ENCODE peak calls at places on chromosomes 5 and 9, in five cellular contexts. One of them, this sample, is unnamed.

GRCh38 chr5:134142088-134142487 is 27.6 kb downstream of the TCF7 start:
- DNase-seq in tibial nerve: no peak
- DNase-seq in GM12892: no peak
- DNase-seq in adrenal gland: peak; percentile 20
- DNase-seq in sigmoid colon: peak; percentile 57
- DNase-seq in this sample: no peak

GRCh38 chr9:5851445-5851844 is 18.5 kb upstream of the ERMP1 start:
- DNase-seq in adrenal gland: peak; percentile 48
- DNase-seq in tibial nerve: no peak
- DNase-seq in sigmoid colon: no peak
- DNase-seq in GM12892: peak; percentile 34
- DNase-seq in this sample: no peak

GRCh38 chr5:177508837-177509236 is 789 bp downstream of the DOK3 start:
- DNase-seq in GM12892: no peak
- DNase-seq in sigmoid colon: no peak
- DNase-seq in adrenal gland: no peak
- DNase-seq in tibial nerve: no peak
- DNase-seq in this sample: no peak

GRCh38 chr9:90783552-90783951 is 18.1 kb upstream of the SYK start:
- DNase-seq in tibial nerve: no peak
- DNase-seq in GM12892: no peak
- DNase-seq in sigmoid colon: no peak
- DNase-seq in adrenal gland: no peak
- DNase-seq in this sample: no peak

GRCh38 chr9:19782005-19782404 is 6.8 kb downstream of the SLC24A2 start:
- DNase-seq in sigmoid colon: no peak
- DNase-seq in adrenal gland: no peak
- DNase-seq in tibial nerve: no peak
- DNase-seq in GM12892: no peak
- DNase-seq in this sample: no peak

GRCh38 chr5:60649288-60649917 is 50.6 kb downstream of the DEPDC1B start:
- DNase-seq in GM12892: no peak
- DNase-seq in sigmoid colon: no peak
- DNase-seq in tibial nerve: no peak
- DNase-seq in adrenal gland: no peak
- DNase-seq in this sample: no peak

GRCh38 chr9:71858812-71859211 is 52.2 kb downstream of the ABHD17B start:
- DNase-seq in sigmoid colon: no peak
- DNase-seq in GM12892: no peak
- DNase-seq in tibial nerve: no peak
- DNase-seq in adrenal gland: no peak
- DNase-seq in this sample: no peak

GRCh38 chr5:176994460-176995121 is 12.0 kb downstream of the UIMC1 start:
- DNase-seq in adrenal gland: peak; percentile 88
- DNase-seq in tibial nerve: no peak
- DNase-seq in GM12892: peak; percentile 17
- DNase-seq in sigmoid colon: no peak
- DNase-seq in this sample: no peak

GRCh38 chr9:126630458-126631237 is 16.9 kb downstream of the LMX1B start:
- DNase-seq in tibial nerve: no peak
- DNase-seq in sigmoid colon: no peak
- DNase-seq in adrenal gland: no peak
- DNase-seq in GM12892: no peak
- DNase-seq in this sample: no peak

GRCh38 chr9:385818-386398 is 171.2 kb downstream of the DOCK8 start:
- DNase-seq in sigmoid colon: peak; percentile 69
- DNase-seq in tibial nerve: no peak
- DNase-seq in GM12892: no peak
- DNase-seq in adrenal gland: peak; percentile 60
- DNase-seq in this sample: peak; percentile 55

GRCh38 chr5:18799482-18800128 is 1165.3 kb downstream of the TAF11L14 start:
- DNase-seq in adrenal gland: no peak
- DNase-seq in GM12892: no peak
- DNase-seq in sigmoid colon: no peak
- DNase-seq in tibial nerve: no peak
- DNase-seq in this sample: no peak

GRCh38 chr5:73233461-73234151 is 60.6 kb downstream of the TMEM174 start:
- DNase-seq in sigmoid colon: no peak
- DNase-seq in GM12892: no peak
- DNase-seq in tibial nerve: no peak
- DNase-seq in adrenal gland: no peak
- DNase-seq in this sample: no peak

GRCh38 chr9:15240927-15241326 is 66.1 kb downstream of the TTC39B start:
- DNase-seq in tibial nerve: no peak
- DNase-seq in GM12892: no peak
- DNase-seq in adrenal gland: no peak
- DNase-seq in sigmoid colon: no peak
- DNase-seq in this sample: no peak

GRCh38 chr5:58595952-58596351 is 13.1 kb downstream of the RAB3C start:
- DNase-seq in sigmoid colon: no peak
- DNase-seq in GM12892: no peak
- DNase-seq in adrenal gland: no peak
- DNase-seq in tibial nerve: no peak
- DNase-seq in this sample: no peak

GRCh38 chr9:133147412-133148271 is 16.1 kb downstream of the GBGT1 start:
- DNase-seq in tibial nerve: peak; percentile 70
- DNase-seq in GM12892: peak; percentile 69
- DNase-seq in adrenal gland: peak; percentile 89
- DNase-seq in sigmoid colon: peak; percentile 82
- DNase-seq in this sample: peak; percentile 80
- TF ChIP-seq POLR2A in tibial nerve: no peak
- TF ChIP-seq POLR2A in GM12892: no peak
- TF ChIP-seq POLR2A in adrenal gland: no peak
- TF ChIP-seq POLR2A in sigmoid colon: no peak
- TF ChIP-seq POLR2A in this sample: no peak

DNA sequence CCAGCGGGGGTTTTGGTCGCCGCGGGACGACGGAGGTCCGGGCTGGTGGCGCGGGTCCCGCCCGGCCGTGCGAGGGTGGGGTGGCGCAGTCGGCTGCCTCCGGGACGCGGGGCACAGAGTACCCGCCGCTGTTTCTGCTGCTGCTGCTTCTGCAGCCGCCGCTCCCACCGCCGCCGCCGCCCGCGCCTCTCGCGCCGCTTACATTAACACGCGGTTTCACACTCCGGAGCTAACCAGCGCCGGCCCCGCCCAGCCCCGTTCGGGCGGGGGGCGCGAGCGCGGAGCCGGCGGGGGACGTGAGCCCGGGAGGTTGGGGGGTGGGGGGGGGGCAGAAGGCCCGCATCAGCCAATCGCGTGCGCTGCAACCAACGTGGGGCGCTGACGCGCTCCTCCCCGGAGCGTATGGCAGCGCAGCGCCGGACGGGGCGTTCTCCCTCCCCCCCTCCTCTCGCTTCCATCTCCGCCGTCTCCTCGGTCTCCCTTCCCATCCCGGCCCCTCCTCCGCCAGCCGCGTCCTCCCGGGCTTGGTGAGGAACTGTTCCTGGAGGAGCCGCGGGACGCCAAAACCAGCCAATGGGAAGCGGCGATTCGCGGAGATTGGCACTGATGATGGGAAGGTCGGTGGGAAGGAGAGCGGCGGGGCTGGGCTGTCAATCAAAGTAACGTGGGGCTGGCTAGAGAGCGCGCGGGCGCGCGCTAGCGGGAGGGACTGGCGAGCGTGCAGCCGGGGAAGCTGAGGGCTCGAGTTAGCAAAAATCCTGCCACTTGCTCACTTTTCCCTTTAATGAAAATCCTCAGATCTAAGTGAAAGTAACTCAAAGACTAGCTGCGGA is at the start of gene TLE1:
- DNase-seq in tibial nerve: peak; percentile 97
- DNase-seq in GM12892: peak; percentile 36
- DNase-seq in sigmoid colon: peak; percentile 100
- DNase-seq in adrenal gland: peak; percentile 99
- DNase-seq in this sample: peak; percentile 100
- TF ChIP-seq POLR2A in tibial nerve: peak; percentile 88
- TF ChIP-seq POLR2A in GM12892: no peak
- TF ChIP-seq POLR2A in sigmoid colon: peak; percentile 66
- TF ChIP-seq POLR2A in adrenal gland: peak; percentile 73
- TF ChIP-seq POLR2A in this sample: peak; percentile 95

DNA sequence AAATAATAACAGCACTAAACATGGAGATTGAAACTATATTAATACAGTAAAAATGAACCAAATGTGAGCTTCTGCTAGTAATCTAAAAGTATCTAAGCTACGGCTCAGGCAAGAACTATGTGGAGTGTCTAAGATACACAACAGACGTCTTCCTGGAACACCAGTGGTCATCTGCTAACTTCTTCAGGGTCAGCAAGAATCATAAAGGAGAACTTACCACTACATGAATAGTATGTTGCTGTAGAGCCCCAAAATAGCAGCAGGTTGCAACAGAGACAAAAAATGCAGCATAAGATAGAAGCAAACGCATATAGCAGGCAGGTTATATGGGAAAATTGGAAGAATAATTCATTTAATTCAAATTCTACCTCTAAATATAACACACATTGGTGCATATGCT is 27.1 kb downstream of the DCTN4 start:
- DNase-seq in sigmoid colon: no peak
- DNase-seq in GM12892: no peak
- DNase-seq in adrenal gland: no peak
- DNase-seq in tibial nerve: no peak
- DNase-seq in this sample: no peak
- TF ChIP-seq POLR2A in sigmoid colon: no peak
- TF ChIP-seq POLR2A in GM12892: no peak
- TF ChIP-seq POLR2A in adrenal gland: no peak
- TF ChIP-seq POLR2A in tibial nerve: no peak
- TF ChIP-seq POLR2A in this sample: no peak

DNA sequence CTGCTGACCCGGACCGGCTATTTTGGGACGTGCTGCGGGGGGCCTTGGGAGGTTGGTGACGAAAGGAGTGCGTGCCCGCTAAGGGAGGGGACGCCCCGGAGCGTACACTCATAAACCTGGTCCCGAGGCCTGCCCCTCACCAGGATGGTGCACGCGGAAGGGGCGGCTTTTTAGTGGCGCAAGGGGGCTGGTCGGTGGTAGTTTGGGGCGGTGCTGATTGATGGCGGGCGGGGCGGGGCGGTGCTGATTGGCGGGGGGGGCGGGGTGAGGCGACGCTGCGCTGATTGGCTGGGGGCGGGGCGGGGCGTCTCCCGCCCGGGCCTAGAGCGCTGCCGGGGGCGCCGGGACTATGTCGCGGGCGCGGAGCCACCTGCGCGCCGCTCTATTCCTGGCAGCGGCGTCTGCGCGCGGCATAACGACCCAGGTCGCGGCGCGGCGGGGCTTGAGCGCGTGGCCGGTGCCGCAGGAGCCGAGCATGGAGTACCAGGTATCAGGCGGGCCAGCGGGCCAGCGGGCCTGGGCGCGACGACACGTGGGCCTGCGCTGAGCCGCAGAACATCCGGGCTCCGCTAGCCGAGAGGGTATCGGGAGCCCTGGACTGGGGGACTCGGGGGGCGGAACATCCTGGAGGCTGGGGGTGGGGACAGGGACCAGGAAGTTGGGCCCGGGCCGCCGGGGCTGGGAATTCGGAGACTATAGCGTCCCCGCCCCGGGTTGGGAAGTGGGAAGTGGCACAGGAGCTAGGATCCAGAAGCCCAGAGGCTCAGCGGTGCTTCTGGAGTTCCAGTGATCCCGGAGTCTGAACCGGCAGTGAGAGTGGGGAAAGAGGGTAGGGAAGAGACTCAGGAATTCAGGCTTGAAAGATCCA is at the start of gene FPGS:
- DNase-seq in adrenal gland: peak; percentile 88
- DNase-seq in GM12892: peak; percentile 96
- DNase-seq in tibial nerve: peak; percentile 77
- DNase-seq in sigmoid colon: peak; percentile 96
- DNase-seq in this sample: peak; percentile 91
- TF ChIP-seq POLR2A in adrenal gland: peak; percentile 65
- TF ChIP-seq POLR2A in GM12892: peak; percentile 87
- TF ChIP-seq POLR2A in tibial nerve: peak; percentile 73
- TF ChIP-seq POLR2A in sigmoid colon: peak; percentile 50
- TF ChIP-seq POLR2A in this sample: peak; percentile 72

GRCh38 chr9:132152231-132152630 is 9.6 kb upstream of the NTNG2 start:
- DNase-seq in adrenal gland: no peak
- DNase-seq in sigmoid colon: no peak
- DNase-seq in GM12892: no peak
- DNase-seq in tibial nerve: no peak
- DNase-seq in this sample: no peak
- TF ChIP-seq POLR2A in adrenal gland: no peak
- TF ChIP-seq POLR2A in sigmoid colon: no peak
- TF ChIP-seq POLR2A in GM12892: no peak
- TF ChIP-seq POLR2A in tibial nerve: no peak
- TF ChIP-seq POLR2A in this sample: no peak

DNA sequence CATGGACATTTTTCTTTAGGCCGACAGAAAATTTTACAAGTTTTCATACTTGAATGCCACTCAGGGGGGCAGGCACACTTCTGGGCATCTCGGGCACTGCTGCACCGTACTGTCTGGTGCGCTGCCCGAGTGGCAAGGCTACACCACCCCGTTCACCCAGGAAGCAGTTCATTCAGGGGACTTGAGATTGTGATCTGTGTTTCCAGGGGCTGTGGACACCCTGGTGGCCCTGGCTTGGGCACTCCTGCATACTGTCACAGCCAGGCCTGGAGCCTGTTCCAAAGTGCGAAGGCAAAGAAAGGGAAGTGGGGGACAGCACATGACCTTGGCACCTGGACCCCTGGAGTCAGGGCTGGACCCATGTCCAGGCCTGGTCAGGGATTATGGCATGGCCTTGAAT is 197.6 kb downstream of the PAX5 start:
- DNase-seq in GM12892: no peak
- DNase-seq in tibial nerve: no peak
- DNase-seq in sigmoid colon: no peak
- DNase-seq in adrenal gland: no peak
- DNase-seq in this sample: no peak
- TF ChIP-seq POLR2A in GM12892: no peak
- TF ChIP-seq POLR2A in tibial nerve: no peak
- TF ChIP-seq POLR2A in sigmoid colon: no peak
- TF ChIP-seq POLR2A in adrenal gland: no peak
- TF ChIP-seq POLR2A in this sample: no peak

DNA sequence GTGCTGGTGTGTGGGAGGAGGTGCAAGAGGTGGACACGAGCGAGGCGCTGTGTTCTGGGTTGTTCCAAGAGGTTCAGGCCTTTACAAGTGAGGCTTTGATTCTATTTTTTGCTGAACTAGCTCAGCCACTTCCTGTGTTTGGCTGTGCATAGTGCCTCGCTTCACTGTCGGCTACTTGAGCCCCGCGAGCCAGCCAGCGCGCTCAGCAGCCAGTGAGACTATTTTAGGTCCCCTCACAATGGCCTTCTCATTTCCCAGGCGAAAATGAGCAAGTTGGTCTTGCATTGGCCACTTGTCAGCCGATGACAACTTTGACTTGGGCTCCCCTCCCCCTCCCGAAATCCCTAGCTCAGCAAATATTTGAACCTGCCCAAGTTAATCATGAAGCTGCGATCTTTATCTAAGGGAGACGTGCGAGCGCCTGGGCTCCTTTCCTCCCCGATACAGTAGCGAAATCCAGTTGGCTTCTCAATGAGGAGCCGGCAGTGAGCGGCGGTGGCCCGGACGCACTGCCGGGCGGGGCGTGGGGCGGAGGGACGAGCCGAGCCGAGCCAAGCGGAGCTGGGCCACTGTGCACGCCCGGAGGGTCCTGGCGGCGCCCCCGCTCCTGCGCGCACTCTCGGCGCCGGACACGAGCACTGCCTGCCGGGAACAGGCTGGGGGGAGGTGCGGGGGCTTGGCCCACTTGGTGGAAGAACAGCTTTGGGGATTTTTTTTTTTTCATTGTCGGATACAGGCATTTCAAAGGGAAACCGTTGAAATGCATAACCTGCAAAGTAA is 72.6 kb downstream of the PIK3R1 start:
- DNase-seq in GM12892: peak; percentile 33
- DNase-seq in sigmoid colon: peak; percentile 81
- DNase-seq in adrenal gland: peak; percentile 71
- DNase-seq in tibial nerve: peak; percentile 25
- DNase-seq in this sample: peak; percentile 87
- TF ChIP-seq POLR2A in GM12892: peak; percentile 74
- TF ChIP-seq POLR2A in sigmoid colon: no peak
- TF ChIP-seq POLR2A in adrenal gland: no peak
- TF ChIP-seq POLR2A in tibial nerve: peak; percentile 17
- TF ChIP-seq POLR2A in this sample: peak; percentile 78